ENCODE peak calls at places on chromosomes 11 and 22, in five cellular contexts. I, M, G, R and C are unnamed samples.

GRCh38 chr22:25953919-25954318 is 211.9 kb downstream of the MYO18B start:
- DNase-seq in I (no peak), M (no peak), G (peak), R (no peak), C (no peak)

GRCh38 chr11:2186669-2187266 is 15.2 kb upstream of the TH start:
- DNase-seq in I (peak), M (peak), G (peak), R (no peak), C (peak)

GRCh38 chr11:1844221-1845094 is 5.7 kb downstream of the TNNI2 start:
- DNase-seq in I (peak), M (peak), G (no peak), R (no peak), C (no peak)

GRCh38 chr11:22516136-22516535 is 109.5 kb downstream of the FANCF start:
- DNase-seq in I (no peak), M (peak), G (no peak), R (no peak), C (no peak)

GRCh38 chr11:46334211-46334610 is 13.1 kb upstream of the DGKZ start:
- DNase-seq in I (no peak), M (no peak), G (no peak), R (no peak), C (no peak)

GRCh38 chr11:120575461-120575860 is 63.9 kb downstream of the GRIK4 start:
- DNase-seq in I (no peak), M (no peak), G (no peak), R (no peak), C (no peak)

GRCh38 chr11:44955019-44955738 is 4.5 kb upstream of the TP53I11 start:
- DNase-seq in I (peak), M (no peak), G (no peak), R (no peak), C (no peak)

GRCh38 chr22:44108806-44109385 is 71.8 kb upstream of the PARVG start:
- DNase-seq in I (no peak), M (no peak), G (no peak), R (no peak), C (no peak)

GRCh38 chr11:118434123-118434552 is 2.2 kb upstream of the KMT2A start:
- DNase-seq in I (no peak), M (peak), G (peak), R (no peak), C (no peak)

GRCh38 chr11:15412054-15412453 is 297.3 kb downstream of the INSC start:
- DNase-seq in I (no peak), M (no peak), G (no peak), R (peak), C (no peak)

GRCh38 chr11:19199037-19199436 is 2.7 kb downstream of the CSRP3 start:
- DNase-seq in I (no peak), M (no peak), G (no peak), R (no peak), C (no peak)

GRCh38 chr22:44846726-44847275 is 94.4 kb downstream of the ARHGAP8 start:
- DNase-seq in I (no peak), M (no peak), G (no peak), R (no peak), C (no peak)

GRCh38 chr11:69134957-69135356 is 20.8 kb upstream of the SMIM38 start:
- DNase-seq in I (no peak), M (no peak), G (no peak), R (no peak), C (no peak)

GRCh38 chr22:43777204-43777671 is 34.9 kb downstream of the EFCAB6 start:
- DNase-seq in I (no peak), M (no peak), G (no peak), R (no peak), C (no peak)

GRCh38 chr22:37982151-37982838 is 2.1 kb downstream of the SOX10 start:
- DNase-seq in I (no peak), M (no peak), G (no peak), R (no peak), C (no peak)

GRCh38 chr11:35555238-35555887 is 29.9 kb upstream of the PAMR1 start:
- DNase-seq in I (no peak), M (no peak), G (no peak), R (no peak), C (no peak)

DNA sequence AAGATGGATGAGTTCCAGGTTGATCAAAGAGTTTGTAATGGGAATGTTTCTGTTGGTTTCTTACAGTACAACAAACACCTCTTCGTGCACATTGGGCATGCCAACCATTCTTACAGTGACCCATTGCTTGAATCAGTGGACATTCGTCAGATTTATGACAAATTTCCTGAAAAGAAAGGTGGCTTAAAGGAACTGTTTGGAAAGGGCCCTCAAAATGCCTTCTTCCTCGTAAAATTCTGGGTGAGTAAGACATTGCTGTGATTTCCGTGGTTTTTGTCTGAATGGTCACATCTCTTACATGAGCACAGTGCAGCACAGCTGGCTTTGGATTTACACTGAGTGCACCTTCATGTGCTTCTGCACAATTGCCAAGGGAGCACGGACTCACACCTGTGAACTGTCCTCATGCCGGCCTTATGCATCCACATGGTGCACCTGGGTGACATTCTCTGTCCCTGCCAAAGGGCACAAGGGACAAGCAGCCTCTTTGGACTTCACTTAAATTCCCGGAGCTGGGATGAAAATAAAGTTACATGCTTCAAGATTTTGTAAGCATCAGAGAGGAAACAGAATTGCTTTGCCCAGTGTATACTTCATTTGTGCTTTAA is 107.1 kb upstream of the RASSF10 start:
- DNase-seq in I (no peak), M (no peak), G (no peak), R (no peak), C (no peak)
- TF ChIP-seq FOXM1 in I (no peak), M (no peak), G (no peak), R (no peak), C (no peak)

GRCh38 chr22:45915841-45916240 is 61.1 kb downstream of the WNT7B start:
- DNase-seq in I (no peak), M (no peak), G (no peak), R (no peak), C (no peak)
- TF ChIP-seq FOXM1 in I (no peak), M (no peak), G (no peak), R (no peak), C (no peak)

DNA sequence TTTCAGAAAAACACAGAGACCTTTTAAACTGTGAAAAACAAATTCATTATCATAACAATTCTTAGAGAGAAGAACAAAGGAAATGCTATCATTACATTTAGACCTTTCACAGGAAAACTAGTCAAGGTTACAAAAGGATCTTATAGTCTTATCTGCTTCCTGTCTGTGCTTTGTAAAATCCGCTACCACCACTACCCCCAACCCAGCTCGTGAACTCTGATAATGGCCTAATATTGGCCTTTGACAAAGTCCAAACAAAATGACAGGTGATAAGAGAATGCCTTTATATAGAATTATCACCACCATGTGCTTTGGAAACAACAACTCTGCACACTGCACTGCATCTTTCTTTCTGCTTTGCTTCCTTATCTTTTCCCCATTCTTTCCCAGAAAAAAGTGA is 272.5 kb downstream of the SBF2 start:
- DNase-seq in I (no peak), M (peak), G (peak), R (no peak), C (no peak)
- TF ChIP-seq FOXM1 in I (no peak), M (no peak), G (no peak), R (no peak), C (no peak)

DNA sequence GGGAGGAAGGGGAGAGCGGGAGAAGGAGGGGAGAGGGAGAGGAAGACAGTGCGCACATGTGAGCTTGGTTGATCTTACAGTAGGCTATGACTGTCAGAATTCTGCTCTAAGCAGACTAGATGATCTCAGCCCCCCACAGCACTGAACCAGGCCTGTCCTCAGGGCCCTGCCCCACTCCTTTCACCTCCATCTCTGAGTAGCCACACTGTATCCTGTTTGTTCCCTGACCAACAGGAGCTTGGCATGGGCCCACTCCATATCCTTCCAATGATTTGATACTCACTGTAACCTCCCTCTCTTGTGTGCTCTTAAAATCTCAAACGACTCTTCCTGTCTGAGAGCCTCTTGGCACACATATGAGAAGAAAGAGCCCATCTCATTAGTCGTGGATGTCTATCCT is 86.1 kb upstream of the PARVA start:
- DNase-seq in I (no peak), M (peak), G (no peak), R (no peak), C (no peak)
- TF ChIP-seq FOXM1 in I (no peak), M (no peak), G (no peak), R (no peak), C (no peak)

GRCh38 chr11:76391039-76391438 is 9.9 kb downstream of the GVQW3 start:
- DNase-seq in I (no peak), M (no peak), G (no peak), R (no peak), C (no peak)
- TF ChIP-seq FOXM1 in I (no peak), M (no peak), G (no peak), R (no peak), C (no peak)

GRCh38 chr11:27456140-27456801 is 16.3 kb downstream of the LGR4 start:
- DNase-seq in I (no peak), M (no peak), G (peak), R (no peak), C (no peak)
- TF ChIP-seq FOXM1 in I (no peak), M (no peak), G (no peak), R (no peak), C (no peak)

DNA sequence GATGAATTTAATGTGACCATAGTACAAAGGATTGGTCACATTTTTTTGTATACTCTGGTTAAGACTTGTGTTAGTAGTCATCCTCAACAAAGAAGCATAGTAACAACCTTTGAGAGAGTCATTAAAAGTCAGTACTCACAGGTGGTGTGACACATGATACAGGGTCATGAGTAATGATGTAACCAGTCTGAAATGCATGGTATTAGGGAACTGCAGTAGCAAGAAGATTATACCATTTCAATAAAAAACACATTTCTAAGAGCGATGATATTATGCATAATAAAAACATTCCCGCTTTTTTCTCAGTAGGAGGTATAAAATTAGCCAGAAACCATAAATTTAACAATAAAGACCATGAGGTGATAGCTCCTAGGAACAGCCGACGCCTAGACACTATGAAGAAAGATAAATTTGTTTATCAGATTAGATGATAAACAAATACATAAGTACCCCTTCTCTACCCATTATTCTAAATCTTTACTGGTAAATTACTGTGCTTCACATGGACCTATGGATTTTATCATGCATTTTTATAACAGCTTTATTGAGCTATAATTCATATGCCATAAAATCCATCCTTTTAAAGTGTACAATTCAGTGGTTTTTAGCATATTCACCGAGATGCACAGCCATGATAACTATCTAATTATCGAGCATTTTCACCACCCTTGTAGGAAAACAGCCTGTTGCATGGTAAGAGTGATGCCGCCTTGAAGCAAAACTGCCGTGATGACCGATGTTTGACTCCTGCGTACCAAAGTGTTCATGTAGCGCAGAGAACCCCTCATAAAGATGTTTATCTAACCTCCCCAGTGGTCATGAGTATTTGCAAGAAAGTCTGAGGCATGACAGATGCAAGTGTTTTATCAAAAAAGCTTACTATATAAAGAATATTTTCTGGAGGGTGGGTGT is 41.8 kb downstream of the TMPRSS5 start:
- DNase-seq in I (peak), M (no peak), G (peak), R (no peak), C (no peak)
- TF ChIP-seq FOXM1 in I (no peak), M (no peak), G (no peak), R (no peak), C (no peak)